ENCODE peak calls at places on chromosomes 4 and X, in four cellular contexts. A is PC-3, R is Calu3, V is A549. Q is an unnamed sample.

GRCh38 chr4:140136509-140136908 is 17.5 kb downstream of the MAML3 start:
- DNase-seq in A (peak), R (peak), V (peak), Q (peak)

GRCh38 chr4:133154725-133155124 is 5.6 kb downstream of the PCDH10 start:
- DNase-seq in A (peak), R (peak), V (peak), Q (peak)

GRCh38 chrX:14872355-14872754 is 514 bp downstream of the FANCB start:
- DNase-seq in A (no peak), R (no peak), V (no peak), Q (no peak)

GRCh38 chrX:131792356-131792749 is 230.7 kb upstream of the STK26 start:
- DNase-seq in A (peak), R (no peak), V (peak), Q (no peak)

GRCh38 chr4:68264875-68265565 is 19.5 kb upstream of the TMPRSS11B start:
- DNase-seq in A (no peak), R (no peak), V (no peak), Q (no peak)

GRCh38 chrX:2417205-2417604 is 83.6 kb downstream of the DHRSX start:
- DNase-seq in A (no peak), R (no peak), V (no peak), Q (no peak)

GRCh38 chr4:1246901-1247810 is 1.8 kb downstream of the CTBP1 start:
- DNase-seq in A (no peak), R (no peak), V (no peak), Q (no peak)

GRCh38 chr4:6271701-6272465 is 2.2 kb downstream of the WFS1 start:
- DNase-seq in A (peak), R (no peak), V (no peak), Q (no peak)

GRCh38 chrX:45980726-45981125 is 564.5 kb downstream of the ZNF674 start:
- DNase-seq in A (no peak), R (no peak), V (no peak), Q (no peak)

GRCh38 chr4:150960818-150961217 is 54.3 kb downstream of the LRBA start:
- DNase-seq in A (peak), R (peak), V (peak), Q (peak)

GRCh38 chrX:39759526-39760224 is 338.1 kb downstream of the BCOR start:
- DNase-seq in A (peak), R (no peak), V (peak), Q (no peak)

GRCh38 chr4:184649971-184650855 is 675 bp downstream of the PRIMPOL start:
- DNase-seq in A (peak), R (no peak), V (peak), Q (peak)

GRCh38 chr4:54683616-54684346 is 26.0 kb downstream of the KIT start:
- DNase-seq in A (peak), R (peak), V (peak), Q (peak)

GRCh38 chr4:102730968-102731533 is 29.7 kb downstream of the MANBA start:
- DNase-seq in A (no peak), R (no peak), V (no peak), Q (no peak)
- TF ChIP-seq CTCF in A (peak), R (no peak), V (no peak), Q (peak)

GRCh38 chr4:3073158-3074077 is 920 bp downstream of the HTT-AS start:
- DNase-seq in A (no peak), R (no peak), V (no peak), Q (no peak)
- TF ChIP-seq CTCF in A (no peak), R (no peak), V (no peak), Q (peak)

DNA sequence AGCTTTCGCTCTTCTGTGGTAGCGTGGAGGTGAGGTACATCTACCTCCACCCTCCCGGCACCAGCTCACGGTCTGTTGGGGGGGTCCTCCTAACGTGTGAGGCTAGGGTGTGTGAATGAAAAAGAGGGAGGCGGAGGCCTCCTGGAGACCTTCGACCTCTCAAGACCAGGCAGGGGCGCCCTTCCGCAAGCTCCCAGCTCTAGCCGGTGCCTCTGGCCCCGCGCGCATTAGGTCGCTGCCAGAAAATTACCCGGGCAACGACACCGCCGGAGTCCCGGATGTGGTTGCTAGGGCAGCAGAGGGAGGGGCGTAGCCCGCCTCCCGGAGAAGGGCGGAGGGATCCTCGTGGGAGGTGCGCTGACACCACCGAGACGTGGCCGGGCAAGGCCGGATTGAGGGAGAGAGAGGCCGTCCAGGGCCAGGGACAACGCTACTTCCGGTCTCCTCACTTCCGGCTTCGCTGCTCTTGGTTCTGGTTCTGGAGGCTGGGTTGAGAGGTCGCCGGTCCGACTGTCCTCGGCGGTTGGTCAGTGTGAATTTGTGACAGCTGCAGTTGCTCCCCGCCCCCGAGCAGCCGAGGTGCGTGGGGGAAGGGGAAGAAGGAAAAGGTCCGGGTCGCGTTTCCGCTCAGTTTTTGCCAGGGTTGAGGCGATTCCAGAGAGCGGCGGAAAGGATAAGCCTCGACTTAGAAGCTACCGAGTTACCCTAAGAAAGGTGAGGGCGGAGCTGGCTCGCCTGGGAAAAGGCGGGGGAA is at the start of the genes ARFIP1 and TIGD4:
- DNase-seq in A (peak), R (peak), V (peak), Q (peak)
- TF ChIP-seq CTCF in A (peak), R (peak), V (peak), Q (peak)

DNA sequence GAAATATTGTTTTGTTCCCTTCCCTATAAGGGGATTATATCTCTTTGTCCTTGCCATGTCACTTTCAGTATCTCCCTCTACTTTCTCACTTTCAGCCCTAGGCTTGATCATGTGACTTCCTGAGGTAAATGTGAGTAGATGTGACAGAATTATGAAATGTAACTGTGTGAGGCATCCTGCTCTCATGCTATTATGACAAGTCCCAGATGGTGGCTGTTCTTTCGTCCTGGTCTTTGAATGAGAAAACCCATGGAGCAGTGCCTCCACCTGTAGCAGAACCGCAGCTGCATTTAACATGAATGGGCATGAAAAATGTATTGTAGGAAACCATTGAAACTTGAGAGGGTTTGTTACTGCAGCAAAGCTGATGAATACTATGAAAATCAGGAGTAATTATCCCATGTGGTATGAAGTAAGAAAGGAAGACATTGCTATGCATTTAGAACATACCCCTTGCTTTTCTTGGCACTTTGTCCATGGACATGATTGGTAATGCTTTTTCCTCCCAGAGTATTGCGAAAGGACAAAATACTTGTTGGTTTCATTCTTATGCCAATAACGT is 202.2 kb upstream of the GPRIN3 start:
- DNase-seq in A (no peak), R (no peak), V (no peak), Q (peak)
- TF ChIP-seq CTCF in A (no peak), R (no peak), V (no peak), Q (no peak)

Q was measured in HFFc6.